ENCODE peak calls at places on chromosomes 13 and 19, in ten cellular contexts. R is glutamatergic neuron, U is AG09319, B is sigmoid colon, D is nephron progenitor cell, H is stomach, O is H9, T is cardiac fibroblast, F is fibroblast of lung, A is NB4. X is an unnamed sample.

GRCh38 chr19:3154957-3155736 is 19.3 kb downstream of the GNA15 start:
- DNase-seq in R (no peak), U (peak), B (peak), D (no peak), H (peak), O (no peak), T (peak), F (peak), A (peak), X (peak)

GRCh38 chr13:51291341-51291740 is 48.1 kb upstream of the SERPINE3 start:
- DNase-seq in R (no peak), U (no peak), B (no peak), D (no peak), H (no peak), O (no peak), T (peak), F (peak), A (no peak), X (no peak)

GRCh38 chr13:35818577-35819165 is 312.5 kb downstream of the DCLK1 start:
- DNase-seq in R (no peak), U (peak), B (no peak), D (no peak), H (no peak), O (no peak), T (peak), F (peak), A (peak), X (no peak)

GRCh38 chr13:37383856-37384255 is 214.7 kb downstream of the POSTN start:
- DNase-seq in R (no peak), U (no peak), B (no peak), D (no peak), H (no peak), O (no peak), T (no peak), F (no peak), A (no peak), X (no peak)

GRCh38 chr13:51977606-51978005 is 33.6 kb downstream of the ATP7B start:
- DNase-seq in R (no peak), U (no peak), B (no peak), D (no peak), H (no peak), O (no peak), T (peak), F (no peak), A (no peak), X (no peak)

GRCh38 chr13:42123600-42123999 is 75.2 kb downstream of the DGKH start:
- DNase-seq in R (no peak), U (no peak), B (no peak), D (no peak), H (no peak), O (no peak), T (no peak), F (no peak), A (no peak), X (no peak)

GRCh38 chr13:78609464-78610205 is 6.3 kb upstream of the POU4F1 start:
- DNase-seq in R (peak), U (no peak), B (no peak), D (no peak), H (no peak), O (peak), T (no peak), F (no peak), A (no peak), X (peak)

GRCh38 chr13:96032717-96033116 is 20.5 kb downstream of the UGGT2 start:
- DNase-seq in R (no peak), U (no peak), B (no peak), D (no peak), H (no peak), O (no peak), T (no peak), F (no peak), A (no peak), X (no peak)

GRCh38 chr13:46903748-46904147 is 6.9 kb upstream of the HTR2A start:
- DNase-seq in R (no peak), U (no peak), B (no peak), D (no peak), H (no peak), O (no peak), T (peak), F (peak), A (no peak), X (no peak)

GRCh38 chr13:46908511-46908910 is 11.7 kb upstream of the HTR2A start:
- DNase-seq in R (no peak), U (peak), B (no peak), D (no peak), H (no peak), O (no peak), T (peak), F (peak), A (no peak), X (no peak)

GRCh38 chr13:46901721-46902120 is 4.9 kb upstream of the HTR2A start:
- DNase-seq in R (no peak), U (no peak), B (no peak), D (no peak), H (no peak), O (no peak), T (no peak), F (no peak), A (no peak), X (no peak)

GRCh38 chr13:46906440-46906839 is 9.6 kb upstream of the HTR2A start:
- DNase-seq in R (no peak), U (no peak), B (no peak), D (no peak), H (no peak), O (no peak), T (no peak), F (no peak), A (no peak), X (no peak)

DNA sequence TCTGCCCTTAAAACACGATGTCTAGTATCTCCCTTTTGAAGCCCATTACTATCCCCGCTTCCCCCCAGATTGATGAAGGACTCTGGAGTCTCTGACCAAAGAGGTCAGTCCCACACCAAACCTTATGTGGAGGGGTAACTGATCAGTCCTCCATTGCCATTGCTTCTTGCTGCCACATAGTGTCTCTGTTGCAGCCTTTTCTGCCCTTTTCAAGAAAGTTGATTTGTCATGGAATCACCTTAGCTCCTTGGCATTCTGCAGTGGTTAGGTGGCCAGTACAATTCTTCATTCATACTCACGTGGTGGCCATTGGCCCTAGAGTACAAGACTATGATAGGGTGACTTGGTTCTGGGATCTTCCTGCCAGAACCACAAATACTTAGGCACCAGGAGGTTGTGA is 8.4 kb upstream of the HTR2A start:
- DNase-seq in R (no peak), U (no peak), B (no peak), D (no peak), H (no peak), O (no peak), T (peak), F (no peak), A (peak), X (no peak)
- TF ChIP-seq CTCF in R (no peak), U (peak), B (no peak), D (no peak), H (no peak), O (peak), T (peak), F (peak), A (peak), X (no peak)

GRCh38 chr13:46684287-46685001 is 112.5 kb downstream of the ESD start:
- DNase-seq in R (no peak), U (no peak), B (no peak), D (no peak), H (no peak), O (peak), T (no peak), F (peak), A (no peak), X (peak)
- TF ChIP-seq CTCF in R (no peak), U (no peak), B (no peak), D (no peak), H (no peak), O (peak), T (no peak), F (peak), A (no peak), X (peak)

DNA sequence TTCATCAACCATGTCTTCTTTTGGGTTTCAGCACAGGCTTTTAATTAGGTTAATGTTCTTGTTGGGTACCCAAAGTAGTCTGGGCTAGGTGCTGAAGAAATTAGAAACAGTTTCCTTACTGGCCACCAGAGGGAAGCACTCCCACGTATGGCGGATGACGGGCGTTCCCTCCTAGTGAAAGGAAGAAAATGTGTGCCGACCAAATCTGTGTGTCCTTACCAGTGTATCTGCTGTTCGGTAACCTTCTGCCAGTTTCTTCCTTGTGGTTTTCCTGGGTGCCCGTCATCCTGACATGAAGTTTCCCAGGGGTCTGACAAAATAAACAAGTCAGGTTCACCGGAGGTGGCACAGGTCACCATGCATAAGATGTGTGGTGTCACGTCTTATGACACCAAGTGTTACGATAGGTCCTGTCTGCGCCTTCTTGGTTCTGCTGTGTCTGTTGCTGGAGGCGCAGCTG is 6.0 kb upstream of the WDR88 start:
- DNase-seq in R (peak), U (no peak), B (peak), D (peak), H (peak), O (peak), T (peak), F (peak), A (peak), X (peak)
- TF ChIP-seq CTCF in R (peak), U (peak), B (peak), D (peak), H (peak), O (peak), T (peak), F (peak), A (peak), X (peak)

DNA sequence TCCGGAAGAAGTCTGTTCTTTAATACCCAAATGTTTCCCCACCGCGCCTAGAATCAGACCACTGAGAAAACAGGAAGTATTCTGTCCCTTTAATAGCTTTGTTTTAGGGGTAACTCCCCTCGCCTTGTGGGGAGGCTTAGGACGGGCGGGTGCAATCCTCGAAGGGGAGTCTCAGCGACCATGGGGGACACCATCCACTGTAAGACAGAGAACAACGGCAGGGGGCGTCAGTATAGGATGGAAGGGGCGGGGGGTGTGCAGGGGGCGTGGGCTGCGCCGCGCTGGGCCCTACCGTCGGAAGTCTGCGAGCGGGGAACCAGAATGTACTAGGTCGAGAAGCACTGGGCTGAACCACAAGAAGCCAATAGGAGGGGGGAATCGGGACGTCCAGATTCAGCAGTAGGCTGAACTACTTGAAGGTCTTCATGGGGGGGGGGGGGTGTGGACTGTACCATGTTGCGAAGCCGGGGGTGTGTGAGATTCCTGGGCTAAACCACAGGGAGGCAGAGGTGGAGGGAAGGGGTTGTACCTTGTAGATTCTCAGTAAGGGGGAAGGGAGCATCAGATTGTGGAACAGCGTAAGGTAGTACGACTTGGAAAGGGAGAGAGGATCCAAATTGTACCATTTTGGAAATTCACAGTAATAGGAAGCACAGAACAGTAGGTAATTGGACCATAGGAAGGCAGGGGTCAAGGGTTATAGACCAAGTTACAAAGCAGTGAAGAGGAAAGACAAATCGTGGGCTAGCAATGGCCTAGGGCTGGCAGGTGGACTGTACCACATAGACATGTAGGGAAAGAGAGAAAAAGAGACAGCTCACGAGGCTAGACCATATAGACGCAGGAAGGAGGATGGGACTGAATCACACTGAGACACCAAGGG is 1.0 kb upstream of the DBP start:
- DNase-seq in R (peak), U (peak), B (peak), D (peak), H (peak), O (peak), T (peak), F (peak), A (peak), X (peak)
- TF ChIP-seq CTCF in R (no peak), U (peak), B (peak), D (no peak), H (peak), O (peak), T (no peak), F (no peak), A (peak), X (no peak)

GRCh38 chr19:15479391-15480345 is at the start of gene PGLYRP2:
- DNase-seq in R (no peak), U (no peak), B (no peak), D (no peak), H (peak), O (peak), T (no peak), F (no peak), A (no peak), X (no peak)
- TF ChIP-seq CTCF in R (no peak), U (no peak), B (no peak), D (no peak), H (peak), O (no peak), T (no peak), F (no peak), A (no peak), X (no peak)